ENCODE peak calls at places on chromosomes 7 and 10, in six cellular contexts. X, Q, G, K, B and L are unnamed samples.

GRCh38 chr7:21383833-21384220 is 44.1 kb upstream of the SP4 start:
- DNase-seq in X (no peak), Q (no peak), G (no peak), K (no peak), B (peak), L (no peak)

GRCh38 chr10:66928791-66929190 is 3.0 kb downstream of the LRRTM3 start:
- DNase-seq in X (no peak), Q (no peak), G (no peak), K (no peak), B (no peak), L (no peak)

GRCh38 chr7:101241015-101241363 is 3.4 kb upstream of the CLDN15 start:
- DNase-seq in X (no peak), Q (no peak), G (no peak), K (no peak), B (no peak), L (no peak)

GRCh38 chr10:21727452-21728168 is 193.6 kb downstream of the MLLT10 start:
- DNase-seq in X (no peak), Q (no peak), G (no peak), K (peak), B (peak), L (no peak)

GRCh38 chr7:105141068-105141467 is 127.1 kb downstream of the KMT2E start:
- DNase-seq in X (peak), Q (peak), G (peak), K (peak), B (no peak), L (peak)

GRCh38 chr7:27346531-27347260 is 104.1 kb downstream of the EVX1 start:
- DNase-seq in X (peak), Q (peak), G (no peak), K (peak), B (peak), L (no peak)

GRCh38 chr7:131909151-131909768 is 352.8 kb upstream of the PODXL start:
- DNase-seq in X (peak), Q (no peak), G (no peak), K (no peak), B (no peak), L (no peak)

GRCh38 chr10:85786401-85786899 is 580.1 kb downstream of the GRID1 start:
- DNase-seq in X (peak), Q (no peak), G (peak), K (no peak), B (no peak), L (no peak)

GRCh38 chr10:34859170-34859569 is 44.1 kb upstream of the PARD3 start:
- DNase-seq in X (no peak), Q (peak), G (no peak), K (peak), B (no peak), L (no peak)

GRCh38 chr10:234708-235406 is 99.6 kb downstream of the ZMYND11 start:
- DNase-seq in X (no peak), Q (no peak), G (no peak), K (peak), B (no peak), L (no peak)

GRCh38 chr7:136869006-136869961 is 832 bp downstream of the CHRM2 start:
- DNase-seq in X (peak), Q (peak), G (no peak), K (peak), B (no peak), L (peak)

GRCh38 chr10:69506834-69507643 is 55.8 kb downstream of the TSPAN15 start:
- DNase-seq in X (peak), Q (no peak), G (no peak), K (no peak), B (peak), L (no peak)

GRCh38 chr7:123289200-123289599 is 89.4 kb upstream of the SLC13A1 start:
- DNase-seq in X (no peak), Q (no peak), G (no peak), K (no peak), B (no peak), L (no peak)

GRCh38 chr7:44972562-44972961 is 6.3 kb downstream of the MYO1G start:
- DNase-seq in X (no peak), Q (no peak), G (no peak), K (no peak), B (no peak), L (no peak)

GRCh38 chr10:93123766-93124165 is 50.1 kb downstream of the CYP26A1 start:
- DNase-seq in X (no peak), Q (no peak), G (no peak), K (no peak), B (no peak), L (no peak)

GRCh38 chr7:151120896-151121295 is 34.6 kb downstream of the AGAP3 start:
- DNase-seq in X (no peak), Q (no peak), G (no peak), K (no peak), B (no peak), L (no peak)

GRCh38 chr7:37945336-37945735 is 24.9 kb downstream of the EPDR1 start:
- DNase-seq in X (no peak), Q (no peak), G (no peak), K (peak), B (peak), L (no peak)

GRCh38 chr7:2099036-2099957 is 133.4 kb downstream of the MAD1L1 start:
- DNase-seq in X (no peak), Q (peak), G (no peak), K (peak), B (no peak), L (no peak)

GRCh38 chr7:7970620-7971307 is 2.2 kb downstream of the GLCCI1 start:
- DNase-seq in X (no peak), Q (peak), G (no peak), K (peak), B (no peak), L (peak)

GRCh38 chr7:127927339-127927679 is 103.9 kb downstream of the LRRC4 start:
- DNase-seq in X (no peak), Q (peak), G (no peak), K (peak), B (no peak), L (no peak)

GRCh38 chr7:27173412-27174076 is 576 bp downstream of the HOXA10 start:
- DNase-seq in X (peak), Q (no peak), G (no peak), K (peak), B (peak), L (no peak)

GRCh38 chr7:112908106-112908505 is 117.9 kb upstream of the TMEM168 start:
- DNase-seq in X (no peak), Q (no peak), G (no peak), K (no peak), B (no peak), L (no peak)

GRCh38 chr7:130961128-130961601 is 227.2 kb upstream of the KLF14 start:
- DNase-seq in X (no peak), Q (peak), G (no peak), K (peak), B (peak), L (no peak)

GRCh38 chr7:127876393-127876792 is 154.8 kb downstream of the LRRC4 start:
- DNase-seq in X (no peak), Q (peak), G (no peak), K (no peak), B (peak), L (no peak)

GRCh38 chr10:113524539-113525490 is 28.0 kb upstream of the HABP2 start:
- DNase-seq in X (no peak), Q (no peak), G (no peak), K (peak), B (peak), L (no peak)

GRCh38 chr10:1056326-1057105 is at the start of gene WDR37:
- DNase-seq in X (peak), Q (peak), G (peak), K (peak), B (peak), L (peak)

GRCh38 chr7:636396-636795 is 90.1 kb upstream of the DNAAF5 start:
- DNase-seq in X (no peak), Q (no peak), G (no peak), K (peak), B (peak), L (no peak)

GRCh38 chr10:34821587-34822585 is 6.8 kb upstream of the PARD3 start:
- DNase-seq in X (no peak), Q (peak), G (no peak), K (no peak), B (no peak), L (no peak)

DNA sequence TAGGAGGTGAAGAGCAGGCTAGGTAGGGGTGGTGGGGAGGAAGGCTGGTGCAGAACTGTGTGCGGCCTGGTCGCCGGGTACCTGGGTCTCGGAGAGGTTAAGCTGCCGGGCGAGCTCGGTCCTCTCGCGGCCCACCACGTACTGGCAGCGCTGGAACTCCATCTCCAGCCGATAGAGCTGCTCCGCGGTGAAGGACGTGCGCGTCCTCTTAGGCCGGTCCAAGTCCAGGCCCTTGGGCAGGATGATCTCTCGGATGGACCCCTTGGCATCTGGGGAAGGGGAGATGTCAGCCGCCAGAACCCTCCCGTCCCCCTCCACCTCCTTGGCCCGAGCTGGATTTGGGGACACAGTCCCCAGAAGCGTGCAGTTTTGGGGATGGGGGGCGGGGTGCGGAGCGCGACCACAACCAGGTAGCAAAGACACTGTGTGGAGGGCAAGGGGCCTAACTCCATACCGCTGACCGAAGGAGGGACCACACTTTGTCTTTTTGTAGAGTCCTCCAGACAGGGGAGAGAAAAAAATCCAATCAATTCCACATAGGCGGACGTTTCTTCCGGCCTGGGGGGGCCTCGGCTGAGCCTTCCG is 1.6 kb downstream of the VAX1 start:
- DNase-seq in X (peak), Q (no peak), G (no peak), K (no peak), B (no peak), L (no peak)
- H2AFZ ChIP-seq in X (no peak), Q (no peak), G (no peak), K (no peak), B (no peak), L (peak)

DNA sequence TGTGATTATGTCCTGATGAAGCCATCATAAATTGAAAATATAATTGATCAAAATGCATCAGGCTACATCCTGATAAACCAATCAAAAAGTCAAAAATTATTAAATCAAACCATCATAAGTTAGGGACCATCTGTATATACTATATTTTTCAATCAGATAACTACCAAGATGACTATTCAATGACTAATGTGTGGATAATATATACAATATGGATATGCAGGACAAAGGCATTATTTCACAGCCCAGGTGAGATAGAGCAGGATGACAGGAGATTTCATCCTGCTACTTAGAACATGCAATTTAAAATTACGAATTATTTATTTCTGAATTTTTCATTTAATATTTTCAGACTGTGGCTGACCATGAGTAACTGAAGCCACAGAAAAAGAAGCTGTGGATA is 137.3 kb upstream of the GNAI1 start:
- DNase-seq in X (no peak), Q (no peak), G (no peak), K (no peak), B (no peak), L (no peak)
- H2AK5ac ChIP-seq in X (no peak), Q (peak), G (no peak), K (no peak), B (no peak), L (no peak)

GRCh38 chr10:124253006-124253405 is 159.6 kb upstream of the CHST15 start:
- DNase-seq in X (no peak), Q (no peak), G (no peak), K (no peak), B (no peak), L (no peak)

GRCh38 chr10:124255556-124255955 is 162.2 kb upstream of the CHST15 start:
- DNase-seq in X (no peak), Q (no peak), G (no peak), K (peak), B (no peak), L (no peak)

GRCh38 chr10:124259139-124259825 is 159.4 kb downstream of the OAT start:
- DNase-seq in X (no peak), Q (no peak), G (no peak), K (peak), B (peak), L (no peak)

GRCh38 chr10:124254519-124254918 is 161.1 kb upstream of the CHST15 start:
- DNase-seq in X (no peak), Q (no peak), G (no peak), K (no peak), B (peak), L (no peak)

GRCh38 chr10:124256151-124256550 is 162.6 kb downstream of the OAT start:
- DNase-seq in X (no peak), Q (no peak), G (no peak), K (no peak), B (no peak), L (no peak)
- H2AFZ ChIP-seq in X (no peak), Q (no peak), G (no peak), K (no peak), B (no peak), L (no peak)

GRCh38 chr10:126538439-126539140 is 131.9 kb downstream of the C10orf90 start:
- DNase-seq in X (no peak), Q (no peak), G (no peak), K (no peak), B (no peak), L (no peak)
- H2AK5ac ChIP-seq in X (no peak), Q (no peak), G (no peak), K (no peak), B (no peak), L (no peak)

DNA sequence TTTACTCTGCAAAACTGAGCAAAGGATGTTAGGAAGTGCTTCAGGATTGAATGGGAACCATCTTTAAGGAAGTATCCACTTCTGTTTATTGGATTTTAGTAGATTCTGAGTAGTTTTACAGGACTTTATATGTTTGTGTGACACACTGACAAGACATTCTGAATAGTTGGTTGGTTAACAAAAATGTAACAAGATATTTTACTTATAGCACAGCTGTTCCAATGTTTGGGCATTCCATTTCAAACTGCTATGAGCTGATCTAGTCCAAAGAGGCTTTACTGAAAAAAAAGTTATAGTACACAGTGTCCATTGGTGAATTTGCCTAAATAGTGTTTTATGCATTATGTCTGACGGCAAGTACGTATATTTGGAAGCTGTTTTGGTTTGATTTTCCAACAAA is 99.1 kb downstream of the SAMD9 start:
- DNase-seq in X (no peak), Q (peak), G (no peak), K (peak), B (no peak), L (no peak)
- H2AFZ ChIP-seq in X (no peak), Q (no peak), G (no peak), K (no peak), B (no peak), L (no peak)

DNA sequence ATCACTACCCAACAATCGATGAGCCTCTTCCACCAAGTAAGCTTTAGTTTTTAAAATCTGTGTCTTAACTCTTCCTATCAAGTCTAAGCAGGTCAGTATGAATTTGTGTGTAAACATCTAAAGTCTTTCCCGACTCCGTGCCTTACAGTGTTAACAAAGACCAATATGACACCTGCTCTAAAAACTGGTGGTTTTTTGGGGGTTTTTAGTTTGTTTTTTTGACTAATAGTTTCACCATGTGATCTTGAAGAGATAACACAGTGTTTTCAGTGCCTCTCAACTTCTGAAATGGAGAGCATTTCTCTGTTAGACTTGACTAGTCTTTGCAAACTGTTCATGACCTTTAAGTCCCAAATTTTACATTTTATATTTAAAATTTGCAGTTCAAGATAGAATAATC is 132.0 kb upstream of the STK17A start:
- DNase-seq in X (no peak), Q (no peak), G (no peak), K (no peak), B (no peak), L (no peak)
- H2AK5ac ChIP-seq in X (no peak), Q (no peak), G (no peak), K (no peak), B (no peak), L (no peak)

GRCh38 chr10:3465406-3465891 is 292.9 kb upstream of the PITRM1 start:
- DNase-seq in X (no peak), Q (peak), G (no peak), K (no peak), B (peak), L (no peak)
- H2AFZ ChIP-seq in X (no peak), Q (peak), G (peak), K (peak), B (peak), L (peak)

GRCh38 chr10:78406648-78407008 is 373.0 kb downstream of the RPS24 start:
- DNase-seq in X (no peak), Q (no peak), G (no peak), K (no peak), B (no peak), L (no peak)

GRCh38 chr10:78410046-78410965 is 376.6 kb downstream of the RPS24 start:
- DNase-seq in X (peak), Q (no peak), G (no peak), K (no peak), B (no peak), L (no peak)

GRCh38 chr10:78408011-78408410 is 374.3 kb downstream of the RPS24 start:
- DNase-seq in X (peak), Q (no peak), G (no peak), K (no peak), B (no peak), L (no peak)

GRCh38 chr10:78407009-78407711 is 373.5 kb downstream of the RPS24 start:
- DNase-seq in X (peak), Q (peak), G (peak), K (peak), B (peak), L (peak)

DNA sequence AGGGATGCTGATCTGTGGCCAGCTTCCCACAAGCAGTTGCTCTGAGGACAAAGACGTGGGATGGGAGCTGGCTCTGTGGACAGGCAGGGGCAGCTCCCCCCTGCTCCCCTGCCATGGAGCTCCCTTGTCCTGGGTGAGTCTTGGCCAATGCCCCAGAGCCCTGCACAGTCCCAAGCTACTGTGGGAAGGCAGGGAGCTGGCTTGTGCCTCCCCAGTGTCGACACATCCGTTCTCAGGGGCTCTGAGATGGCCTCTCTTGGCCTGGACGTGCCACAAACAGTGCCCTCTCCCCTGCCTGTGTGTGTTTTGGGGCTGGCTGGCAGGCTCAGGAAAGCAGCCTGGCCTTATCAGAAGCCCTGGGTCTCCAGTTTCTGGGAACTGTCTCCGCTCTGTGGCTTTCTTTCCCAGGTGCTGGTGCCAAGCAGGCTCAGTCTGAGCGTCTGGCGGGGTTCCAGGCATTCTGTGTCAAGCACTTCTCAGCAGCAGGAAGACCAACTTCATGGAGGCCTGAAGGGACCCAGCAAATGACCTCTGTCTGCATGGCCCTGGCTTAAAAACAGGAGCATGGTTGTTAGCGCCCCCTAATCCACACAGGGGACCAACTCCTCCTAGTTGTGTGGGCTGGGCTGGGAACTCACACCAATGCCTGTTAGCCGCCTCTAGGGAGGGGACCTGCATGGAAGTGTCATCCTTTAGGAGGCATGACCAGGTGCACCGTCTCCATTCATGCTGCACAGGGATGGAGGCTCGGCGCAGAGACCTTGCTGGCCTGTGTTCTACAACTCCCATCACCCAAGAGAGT is 375.2 kb downstream of the RPS24 start:
- DNase-seq in X (peak), Q (peak), G (no peak), K (no peak), B (no peak), L (no peak)
- H2AK5ac ChIP-seq in X (no peak), Q (peak), G (no peak), K (no peak), B (peak), L (peak)

DNA sequence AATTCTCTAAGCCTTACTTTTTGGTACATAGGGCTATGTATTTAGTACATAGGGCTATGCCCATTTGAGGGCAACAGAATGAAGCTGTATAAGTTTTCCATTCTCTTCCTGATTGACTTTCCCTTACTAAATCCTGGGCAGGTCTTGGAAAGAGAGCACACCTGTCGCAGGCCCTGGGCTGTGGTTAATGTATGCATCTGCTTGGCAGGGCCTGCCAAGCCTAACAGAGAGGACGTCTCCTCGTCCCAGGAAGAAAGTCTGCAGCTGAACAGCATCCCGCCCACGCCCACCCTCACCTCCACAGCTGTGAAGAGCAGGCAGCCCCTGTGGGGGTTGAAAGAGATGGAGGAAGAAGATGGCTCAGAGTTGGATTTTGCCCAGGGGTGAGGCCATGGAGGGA is 8.9 kb upstream of the PVRIG start:
- DNase-seq in X (no peak), Q (no peak), G (no peak), K (no peak), B (no peak), L (no peak)
- H2AFZ ChIP-seq in X (no peak), Q (no peak), G (no peak), K (no peak), B (no peak), L (no peak)